ENCODE peak calls at places on chromosomes 11 and 22, in four cellular contexts. B, K, Y and S are unnamed samples.

GRCh38 chr22:44870021-44870420 is 117.6 kb downstream of the ARHGAP8 start:
- DNase-seq in B (peak), K (no peak), Y (peak), S (no peak)

GRCh38 chr11:7630002-7630401 is 43.3 kb downstream of the CYB5R2 start:
- DNase-seq in B (no peak), K (no peak), Y (no peak), S (no peak)

GRCh38 chr11:111633756-111634362 is 31.6 kb downstream of the SIK2 start:
- DNase-seq in B (no peak), K (no peak), Y (peak), S (no peak)

GRCh38 chr11:64376071-64376470 is 17.1 kb downstream of the RPS6KA4 start:
- DNase-seq in B (no peak), K (no peak), Y (no peak), S (peak)

GRCh38 chr11:18721576-18722292 is 4.3 kb downstream of the IGSF22 start:
- DNase-seq in B (peak), K (no peak), Y (peak), S (peak)

GRCh38 chr22:29332886-29333496 is 17.5 kb upstream of the RASL10A start:
- DNase-seq in B (no peak), K (no peak), Y (no peak), S (no peak)

GRCh38 chr11:127789887-127790286 is 789.3 kb upstream of the KIRREL3 start:
- DNase-seq in B (peak), K (no peak), Y (peak), S (no peak)

GRCh38 chr11:10784229-10785145 is 24.2 kb downstream of the EIF4G2 start:
- DNase-seq in B (peak), K (no peak), Y (peak), S (no peak)

GRCh38 chr22:27804016-27804415 is 2.5 kb upstream of the MN1 start:
- DNase-seq in B (no peak), K (no peak), Y (no peak), S (no peak)

GRCh38 chr22:25824828-25825474 is 83.0 kb downstream of the MYO18B start:
- DNase-seq in B (peak), K (no peak), Y (no peak), S (no peak)

GRCh38 chr11:38169286-38169685 is 1571.2 kb upstream of the RAG2 start:
- DNase-seq in B (no peak), K (no peak), Y (peak), S (no peak)

GRCh38 chr11:62556872-62557631 is 10.4 kb upstream of the AHNAK start:
- DNase-seq in B (no peak), K (no peak), Y (peak), S (no peak)
- H3K23ac ChIP-seq in B (no peak), K (no peak), Y (peak), S (no peak)

GRCh38 chr11:371051-371450 is 1.8 kb downstream of the B4GALNT4 start:
- DNase-seq in B (no peak), K (no peak), Y (no peak), S (no peak)

GRCh38 chr11:368414-369335 is 624 bp upstream of the B4GALNT4 start:
- DNase-seq in B (peak), K (no peak), Y (peak), S (no peak)

GRCh38 chr11:367956-368413 is 1.3 kb upstream of the B4GALNT4 start:
- DNase-seq in B (no peak), K (no peak), Y (no peak), S (no peak)

GRCh38 chr11:370087-370941 is 1.0 kb downstream of the B4GALNT4 start:
- DNase-seq in B (peak), K (no peak), Y (no peak), S (no peak)

DNA sequence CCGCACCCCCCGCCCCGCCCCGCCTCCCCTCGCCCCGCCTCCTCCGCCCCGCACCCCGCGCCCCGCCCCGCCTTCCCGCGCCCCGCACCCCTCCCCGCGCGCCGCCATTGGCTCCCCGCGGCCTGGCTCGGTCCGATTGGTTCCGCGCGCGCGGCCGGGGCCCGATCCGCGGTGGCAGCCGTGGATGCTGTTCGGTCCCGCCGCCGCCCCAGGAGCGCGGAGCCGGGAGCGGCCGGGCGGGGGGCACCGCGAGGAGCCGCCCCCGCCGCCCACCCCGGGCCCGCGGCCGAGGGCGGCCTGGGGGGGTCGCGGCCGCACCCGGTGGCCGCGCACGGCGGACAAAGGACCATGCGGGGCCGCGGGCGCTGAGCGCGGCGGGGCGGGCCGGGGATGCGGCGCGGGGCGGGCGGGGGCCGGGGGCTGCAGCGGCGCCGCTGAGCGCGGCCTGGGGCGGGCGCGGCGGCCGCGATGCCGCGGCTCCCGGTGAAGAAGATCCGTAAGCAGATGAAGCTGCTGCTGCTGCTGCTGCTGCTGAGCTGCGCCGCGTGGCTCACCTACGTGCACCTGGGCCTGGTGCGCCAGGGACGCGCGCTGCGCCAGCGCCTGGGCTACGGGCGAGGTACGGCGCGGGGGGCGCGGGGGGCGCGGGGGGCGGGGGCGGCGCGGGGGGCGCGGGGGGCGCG is at the start of gene B4GALNT4:
- DNase-seq in B (no peak), K (no peak), Y (peak), S (no peak)
- H3K23ac ChIP-seq in B (peak), K (no peak), Y (peak), S (no peak)

GRCh38 chr11:100748153-100748552 is 61.1 kb downstream of the ARHGAP42 start:
- DNase-seq in B (no peak), K (no peak), Y (no peak), S (no peak)

GRCh38 chr11:100753144-100753543 is 66.1 kb downstream of the ARHGAP42 start:
- DNase-seq in B (no peak), K (peak), Y (no peak), S (peak)

GRCh38 chr11:100756556-100756955 is 69.5 kb downstream of the ARHGAP42 start:
- DNase-seq in B (no peak), K (no peak), Y (no peak), S (no peak)

GRCh38 chr11:100753562-100753961 is 66.5 kb downstream of the ARHGAP42 start:
- DNase-seq in B (no peak), K (no peak), Y (no peak), S (no peak)

GRCh38 chr11:100752371-100753073 is 65.4 kb downstream of the ARHGAP42 start:
- DNase-seq in B (no peak), K (no peak), Y (no peak), S (no peak)
- H3K23ac ChIP-seq in B (no peak), K (no peak), Y (no peak), S (no peak)

GRCh38 chr11:118659956-118660645 is 19.3 kb downstream of the TREH start:
- DNase-seq in B (no peak), K (no peak), Y (no peak), S (no peak)

GRCh38 chr11:118663381-118663780 is 16.1 kb downstream of the TREH start:
- DNase-seq in B (no peak), K (no peak), Y (no peak), S (no peak)

GRCh38 chr11:118662401-118663271 is 16.8 kb downstream of the TREH start:
- DNase-seq in B (no peak), K (no peak), Y (no peak), S (peak)

GRCh38 chr11:118660646-118661424 is 18.6 kb downstream of the TREH start:
- DNase-seq in B (no peak), K (no peak), Y (no peak), S (no peak)

DNA sequence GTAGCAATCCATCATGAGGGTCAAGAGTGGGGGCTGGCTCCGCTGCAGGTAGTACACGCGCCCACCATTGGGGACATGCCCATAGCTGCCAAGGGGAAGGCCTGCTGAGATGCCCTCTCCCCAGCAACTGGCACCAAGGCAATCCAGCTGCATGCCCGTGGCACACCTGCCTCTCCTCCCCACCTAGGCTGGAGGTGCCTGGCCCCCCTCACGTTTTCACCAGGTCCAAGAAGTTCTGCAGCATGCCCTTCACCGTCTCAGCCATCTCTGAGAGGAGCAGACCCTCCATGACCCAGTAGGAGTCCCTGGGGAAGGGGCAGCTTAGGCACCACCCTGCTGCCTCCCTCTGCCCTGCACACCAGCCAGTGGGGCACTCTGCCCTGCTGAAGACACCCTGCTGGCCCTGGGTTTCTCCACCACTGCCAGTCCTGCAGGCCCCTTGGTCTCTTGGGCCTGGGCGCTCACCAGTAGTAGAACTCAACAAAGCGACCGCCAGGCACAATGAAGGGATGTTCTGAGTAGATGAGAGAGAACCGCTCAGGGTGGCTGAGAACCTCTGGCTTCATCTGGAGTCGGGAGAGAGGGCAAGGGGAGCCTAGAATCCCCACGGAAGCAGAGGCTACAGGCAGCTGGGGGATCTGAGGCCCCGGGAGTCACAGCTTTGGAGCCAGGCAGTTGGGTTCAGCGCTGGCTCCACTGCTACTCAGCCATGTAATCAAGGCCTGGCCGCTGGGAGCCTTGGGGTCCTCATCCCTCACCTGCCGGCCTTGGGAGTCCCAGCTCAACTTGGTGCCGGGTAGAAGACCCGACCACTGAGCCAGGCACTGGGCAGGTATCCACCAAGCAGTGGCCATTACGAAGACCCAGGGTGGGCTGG is 17.8 kb downstream of the TREH start:
- DNase-seq in B (no peak), K (no peak), Y (no peak), S (no peak)
- H3K23ac ChIP-seq in B (peak), K (no peak), Y (no peak), S (no peak)

GRCh38 chr11:13294771-13295579 is 17.4 kb downstream of the BMAL1 start:
- DNase-seq in B (no peak), K (no peak), Y (no peak), S (no peak)
- H3K23ac ChIP-seq in B (no peak), K (no peak), Y (no peak), S (no peak)